ENCODE peak calls at places on chromosome 6, in four cellular contexts. A is A549; H is HFFc6; E is CD8-positive, alpha-beta T cell. Q is an unnamed sample.

GRCh38 chr6:38671885-38672467 is 31.0 kb downstream of the GLO1 start:
- DNase-seq in E (peak), A (peak), H (peak), Q (peak)

GRCh38 chr6:4320860-4321259 is 185.5 kb upstream of the ECI2 start:
- DNase-seq in A (peak), E (no peak), H (peak), Q (peak)

GRCh38 chr6:155889405-155889804 is 433.8 kb upstream of the NOX3 start:
- DNase-seq in A (no peak), H (no peak), E (no peak), Q (no peak)

GRCh38 chr6:13978787-13979186 is 54.0 kb downstream of the RNF182 start:
- DNase-seq in A (no peak), E (no peak), H (no peak), Q (no peak)

GRCh38 chr6:36765943-36766648 is 68.5 kb downstream of the RAB44 start:
- DNase-seq in E (peak), H (peak), A (peak), Q (peak)

GRCh38 chr6:113908801-113909200 is 51.7 kb downstream of the MARCKS start:
- DNase-seq in A (no peak), H (no peak), E (no peak), Q (no peak)

GRCh38 chr6:152441892-152442291 is 195.3 kb downstream of the SYNE1 start:
- DNase-seq in A (no peak), H (no peak), E (no peak), Q (no peak)

GRCh38 chr6:109243863-109244825 is 138.1 kb downstream of the CD164 start:
- DNase-seq in H (no peak), E (no peak), A (no peak), Q (no peak)

GRCh38 chr6:6788394-6789020 is 200.0 kb downstream of the LY86 start:
- DNase-seq in A (peak), E (no peak), H (no peak), Q (no peak)

GRCh38 chr6:88680654-88681053 is 282.8 kb downstream of the RNGTT start:
- DNase-seq in H (no peak), A (no peak), E (no peak), Q (no peak)

GRCh38 chr6:34025851-34026250 is 120.0 kb downstream of the GRM4 start:
- DNase-seq in A (no peak), H (no peak), E (no peak), Q (no peak)

GRCh38 chr6:106782524-106783265 is 153.3 kb downstream of the QRSL1 start:
- DNase-seq in A (no peak), E (no peak), H (no peak), Q (no peak)

GRCh38 chr6:30515106-30515505 is 25.8 kb downstream of the HLA-E start:
- DNase-seq in A (no peak), H (no peak), E (no peak), Q (no peak)

GRCh38 chr6:157715766-157716171 is 107.3 kb upstream of the SNX9 start:
- DNase-seq in H (peak), A (no peak), E (no peak), Q (peak)

GRCh38 chr6:71419954-71420692 is 131.5 kb downstream of the OGFRL1 start:
- DNase-seq in E (no peak), A (no peak), H (no peak), Q (no peak)

GRCh38 chr6:100257661-100258395 is 206.9 kb downstream of the SIM1 start:
- DNase-seq in A (peak), H (peak), E (no peak), Q (no peak)

GRCh38 chr6:51203504-51203903 is 384.8 kb downstream of the TFAP2B start:
- DNase-seq in H (no peak), E (no peak), A (no peak), Q (no peak)

GRCh38 chr6:110537208-110538123 is 61.1 kb upstream of the SLC22A16 start:
- DNase-seq in A (peak), E (no peak), H (peak), Q (peak)

GRCh38 chr6:144343736-144344428 is 58.7 kb downstream of the UTRN start:
- DNase-seq in A (peak), E (peak), H (no peak), Q (no peak)

GRCh38 chr6:27672113-27672799 is 199.4 kb upstream of the ZNF184 start:
- DNase-seq in A (peak), E (no peak), H (peak), Q (no peak)

GRCh38 chr6:145244712-145245111 is 490.6 kb downstream of the EPM2A start:
- DNase-seq in H (no peak), E (no peak), A (no peak), Q (no peak)

GRCh38 chr6:127618729-127619128 is 41.8 kb downstream of the C6orf58 start:
- DNase-seq in H (peak), E (no peak), A (no peak), Q (no peak)

GRCh38 chr6:20142866-20143265 is 69.4 kb downstream of the MBOAT1 start:
- DNase-seq in E (no peak), H (no peak), A (no peak), Q (no peak)

GRCh38 chr6:138410048-138410735 is 6.2 kb downstream of the HEBP2 start:
- DNase-seq in E (no peak), H (peak), A (no peak), Q (peak)

GRCh38 chr6:30612687-30613248 is 4.3 kb downstream of the PPP1R10 start:
- DNase-seq in A (no peak), H (peak), E (no peak), Q (no peak)

GRCh38 chr6:4281341-4282293 is 146.2 kb upstream of the ECI2 start:
- DNase-seq in H (no peak), E (peak), A (no peak), Q (no peak)

GRCh38 chr6:113944701-113945100 is 26.2 kb downstream of the HDAC2 start:
- DNase-seq in E (no peak), H (no peak), A (no peak), Q (no peak)

GRCh38 chr6:24240943-24241342 is 114.9 kb downstream of the NRSN1 start:
- DNase-seq in E (no peak), H (no peak), A (no peak), Q (no peak)

GRCh38 chr6:134287863-134288537 is 29.9 kb downstream of the SGK1 start:
- DNase-seq in A (peak), E (no peak), H (no peak), Q (no peak)

GRCh38 chr6:159121387-159121955 is 47.7 kb upstream of the FNDC1 start:
- DNase-seq in H (no peak), A (no peak), E (no peak), Q (no peak)

GRCh38 chr6:42321976-42322375 is 104.3 kb upstream of the MRPS10 start:
- DNase-seq in E (no peak), A (no peak), H (no peak), Q (no peak)

GRCh38 chr6:168368063-168368835 is 48.7 kb upstream of the DACT2 start:
- DNase-seq in H (no peak), A (no peak), E (no peak), Q (no peak)

GRCh38 chr6:35190306-35190705 is 23.4 kb upstream of the SCUBE3 start:
- DNase-seq in H (no peak), E (no peak), A (no peak), Q (no peak)

GRCh38 chr6:16725145-16725864 is 36.0 kb downstream of the ATXN1 start:
- DNase-seq in E (no peak), H (peak), A (no peak), Q (peak)

GRCh38 chr6:7468382-7469081 is 72.9 kb upstream of the DSP start:
- DNase-seq in H (peak), E (no peak), A (peak), Q (no peak)

GRCh38 chr6:40672118-40672517 is 85.0 kb upstream of the LRFN2 start:
- DNase-seq in E (no peak), H (no peak), A (no peak), Q (no peak)

GRCh38 chr6:3372912-3373554 is 83.8 kb downstream of the SLC22A23 start:
- DNase-seq in E (no peak), A (peak), H (no peak), Q (no peak)

GRCh38 chr6:87938287-87938686 is 109.4 kb upstream of the SPACA1 start:
- DNase-seq in E (no peak), H (no peak), A (no peak), Q (no peak)

GRCh38 chr6:11618533-11618932 is 81.0 kb downstream of the TMEM170B start:
- DNase-seq in H (no peak), E (no peak), A (peak), Q (no peak)
- TF ChIP-seq CTCF in H (peak), E (no peak), A (peak), Q (peak)

GRCh38 chr6:117498159-117498558 is 15.7 kb downstream of the DCBLD1 start:
- DNase-seq in E (no peak), A (peak), H (peak), Q (no peak)
- TF ChIP-seq CTCF in E (no peak), A (no peak), H (no peak), Q (no peak)

DNA sequence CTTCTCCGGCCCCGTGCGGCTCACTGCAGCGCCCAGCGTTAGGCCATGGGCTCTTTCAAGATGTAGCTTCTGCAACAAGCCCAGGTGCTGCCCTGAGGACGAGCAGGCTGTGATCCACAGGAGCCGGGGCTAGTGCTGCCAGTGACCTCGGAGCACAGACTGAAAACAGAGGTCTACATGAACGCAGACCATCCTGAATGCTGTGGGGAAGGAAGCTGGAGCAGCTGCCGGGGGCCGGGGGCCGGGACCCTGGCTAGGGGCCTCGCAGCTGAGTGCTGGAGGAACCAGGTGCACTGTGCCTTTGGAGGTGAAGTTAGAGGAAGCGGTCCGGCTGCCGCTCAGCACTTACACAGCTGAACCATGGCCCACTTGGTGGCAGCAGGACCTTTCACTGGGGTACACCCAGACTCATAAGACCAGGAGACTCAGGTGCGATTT is 58.9 kb upstream of the MPC1 start:
- DNase-seq in A (no peak), E (no peak), H (no peak), Q (no peak)
- TF ChIP-seq CTCF in A (no peak), E (no peak), H (no peak), Q (no peak)

DNA sequence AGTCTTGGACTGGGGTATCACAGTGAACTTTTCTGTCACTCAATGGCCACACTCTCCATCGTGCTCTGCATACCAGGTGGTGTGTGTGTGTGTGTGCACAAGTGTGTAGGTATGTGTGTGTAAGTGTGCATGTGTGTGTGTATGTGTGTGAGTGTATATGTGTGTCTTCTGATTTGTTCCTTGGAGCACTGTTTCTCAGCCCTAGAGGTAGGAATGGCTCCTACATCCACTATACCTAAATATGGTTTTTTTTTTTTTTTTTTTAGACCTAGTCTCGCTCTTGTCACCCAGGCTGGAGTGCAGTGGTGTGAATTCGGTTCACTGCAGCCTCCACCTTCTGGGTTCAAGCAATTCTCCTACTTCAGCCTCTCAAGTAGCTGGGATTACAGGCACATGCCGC is 236.6 kb downstream of the PHF3 start:
- DNase-seq in A (peak), H (no peak), E (no peak), Q (no peak)
- TF ChIP-seq CTCF in A (no peak), H (peak), E (no peak), Q (no peak)

GRCh38 chr6:124798942-124799496 is 163.2 kb upstream of the RNF217 start:
- DNase-seq in H (no peak), E (no peak), A (no peak), Q (no peak)
- TF ChIP-seq CTCF in H (peak), E (no peak), A (no peak), Q (no peak)

GRCh38 chr6:139778688-139779087 is 404.2 kb upstream of the CITED2 start:
- DNase-seq in A (no peak), H (peak), E (no peak), Q (no peak)

GRCh38 chr6:139778113-139778512 is 403.7 kb upstream of the CITED2 start:
- DNase-seq in E (no peak), H (no peak), A (no peak), Q (no peak)

GRCh38 chr6:139784222-139784769 is 409.8 kb upstream of the CITED2 start:
- DNase-seq in H (no peak), A (no peak), E (no peak), Q (no peak)

GRCh38 chr6:139777202-139777970 is 402.9 kb upstream of the CITED2 start:
- DNase-seq in E (no peak), H (no peak), A (no peak), Q (no peak)

GRCh38 chr6:139779988-139780774 is 405.7 kb upstream of the CITED2 start:
- DNase-seq in H (no peak), A (no peak), E (no peak), Q (no peak)
- TF ChIP-seq CTCF in H (no peak), A (no peak), E (no peak), Q (no peak)

DNA sequence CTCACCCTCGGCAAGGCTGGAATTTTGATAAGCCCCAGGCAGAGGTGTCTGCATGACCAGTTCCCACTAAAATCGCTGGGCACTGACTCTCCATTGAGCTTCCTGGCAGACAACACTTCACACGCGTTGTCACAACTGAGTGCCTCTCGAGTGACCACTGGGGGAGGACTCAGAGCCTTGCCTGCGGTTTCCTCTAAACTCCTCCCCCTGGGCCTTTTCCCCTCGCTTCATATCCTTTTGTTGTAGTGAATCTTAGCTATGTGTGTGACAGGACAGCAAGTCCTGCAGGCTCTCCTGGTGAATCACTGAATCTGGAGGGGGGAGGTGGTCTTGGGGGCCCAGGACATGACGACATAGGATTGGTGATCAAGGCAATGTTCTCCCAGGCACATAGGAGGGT is 670.8 kb downstream of the PRKN start:
- DNase-seq in H (no peak), E (no peak), A (peak), Q (no peak)
- TF ChIP-seq CTCF in H (no peak), E (no peak), A (no peak), Q (peak)

Q was measured in AG09319.